ENCODE peak calls at places on chromosomes 4 and X, in five cellular contexts. E, G, I, L and W are unnamed samples. For H3K4me1, the result is how much of the 10 kb centered on the place peaks cover.

GRCh38 chr4:76250962-76251361 is 559 bp upstream of the FAM47E start:
- DNase-seq in G (no peak), I (no peak), E (no peak), L (no peak), W (no peak)

GRCh38 chrX:154046262-154046771 is 26.6 kb upstream of the IRAK1 start:
- DNase-seq in G (no peak), I (peak), E (no peak), L (peak), W (no peak)

GRCh38 chr4:70280567-70280966 is 38.2 kb downstream of the CSN3 start:
- DNase-seq in L (no peak), G (no peak), I (no peak), E (no peak), W (no peak)

GRCh38 chr4:111323496-111323895 is 700.6 kb upstream of the PITX2 start:
- DNase-seq in E (no peak), I (no peak), L (no peak), G (no peak), W (no peak)

GRCh38 chr4:75777589-75777988 is 53.2 kb downstream of the USO1 start:
- DNase-seq in E (no peak), I (no peak), G (no peak), L (no peak), W (no peak)

GRCh38 chrX:21656587-21657317 is 1.4 kb downstream of the KLHL34 start:
- DNase-seq in I (peak), L (no peak), E (no peak), G (no peak), W (no peak)

GRCh38 chrX:137033774-137034507 is at the start of gene GPR101:
- DNase-seq in G (no peak), L (no peak), I (no peak), E (no peak), W (no peak)

GRCh38 chr4:85722806-85723205 is 247.9 kb downstream of the ARHGAP24 start:
- DNase-seq in L (no peak), G (no peak), I (no peak), E (no peak), W (no peak)

GRCh38 chrX:15750611-15751159 is 12.6 kb downstream of the CA5B start:
- DNase-seq in G (no peak), L (no peak), E (no peak), I (no peak), W (no peak)

GRCh38 chrX:121987163-121987562 is 939.8 kb downstream of the GLUD2 start:
- DNase-seq in E (no peak), L (no peak), G (no peak), I (no peak), W (no peak)

GRCh38 chr4:48812866-48813265 is 18.0 kb upstream of the OCIAD1 start:
- DNase-seq in G (no peak), I (no peak), E (no peak), L (no peak), W (no peak)

GRCh38 chr4:137749466-137749865 is 217.2 kb upstream of the PCDH18 start:
- DNase-seq in L (no peak), G (no peak), E (no peak), I (no peak), W (no peak)

GRCh38 chrX:13983734-13984133 is 46.0 kb downstream of the GEMIN8 start:
- DNase-seq in L (no peak), I (no peak), G (no peak), E (no peak), W (no peak)

GRCh38 chrX:101507372-101507771 is 22.1 kb downstream of the ARMCX4 start:
- DNase-seq in L (no peak), E (no peak), I (no peak), G (no peak), W (no peak)

GRCh38 chr4:125664091-125664767 is 349.5 kb downstream of the FAT4 start:
- DNase-seq in E (no peak), L (no peak), I (no peak), G (no peak), W (no peak)

GRCh38 chr4:16667464-16667863 is 231.0 kb downstream of the LDB2 start:
- DNase-seq in I (no peak), E (no peak), G (no peak), L (no peak), W (no peak)

GRCh38 chr4:105061136-105061696 is 85.5 kb upstream of the TET2 start:
- DNase-seq in G (no peak), L (no peak), E (no peak), I (no peak), W (no peak)

GRCh38 chrX:11579856-11580595 is 85.7 kb downstream of the ARHGAP6 start:
- DNase-seq in G (no peak), L (no peak), E (no peak), I (no peak), W (no peak)

GRCh38 chr4:48271048-48271452 is 1.4 kb upstream of the TEC start:
- DNase-seq in L (no peak), E (no peak), I (no peak), G (peak), W (no peak)

GRCh38 chr4:39032218-39033085 is at the start of gene TMEM156:
- DNase-seq in G (no peak), E (no peak), L (no peak), I (no peak), W (peak)

GRCh38 chr4:48653217-48654014 is 126.7 kb downstream of the FRYL start:
- DNase-seq in E (no peak), L (peak), I (peak), G (peak), W (no peak)

GRCh38 chr4:161208564-161208963 is 955.2 kb downstream of the FSTL5 start:
- DNase-seq in E (no peak), I (no peak), G (no peak), L (no peak), W (no peak)

GRCh38 chr4:140223056-140223810 is 69.2 kb upstream of the MAML3 start:
- DNase-seq in E (no peak), L (no peak), I (no peak), G (no peak), W (no peak)

GRCh38 chr4:162485486-162485885 is 321.7 kb upstream of the FSTL5 start:
- DNase-seq in I (no peak), E (no peak), L (no peak), G (no peak), W (no peak)

GRCh38 chr4:68569466-68570121 is 6.5 kb downstream of the UGT2B17 start:
- DNase-seq in G (no peak), E (no peak), I (no peak), L (no peak), W (no peak)

GRCh38 chrX:21493226-21493850 is 119.1 kb downstream of the CNKSR2 start:
- DNase-seq in L (no peak), I (no peak), E (no peak), G (no peak), W (no peak)

GRCh38 chr4:4820264-4820663 is 39.2 kb upstream of the MSX1 start:
- DNase-seq in G (no peak), E (no peak), I (no peak), L (no peak), W (no peak)

GRCh38 chrX:46140272-46140671 is 404.9 kb downstream of the ZNF674 start:
- DNase-seq in L (no peak), I (no peak), E (no peak), G (no peak), W (no peak)

GRCh38 chr4:1511441-1512041 is 105.3 kb upstream of the NKX1-1 start:
- DNase-seq in G (no peak), E (no peak), I (peak), L (peak), W (peak)

GRCh38 chrX:150854856-150855255 is 43.6 kb downstream of the CD99L2 start:
- DNase-seq in G (peak), I (no peak), E (no peak), L (no peak), W (no peak)

GRCh38 chrX:111167334-111167733 is 71.3 kb downstream of the PAK3 start:
- DNase-seq in E (no peak), G (no peak), L (no peak), I (no peak), W (no peak)

GRCh38 chrX:135520022-135520552 is 373 bp upstream of the INTS6L start:
- DNase-seq in L (no peak), E (no peak), G (no peak), I (no peak), W (no peak)

GRCh38 chr4:1305261-1305711 is 15.6 kb downstream of the MAEA start:
- DNase-seq in L (no peak), G (no peak), I (peak), E (no peak), W (no peak)

GRCh38 chrX:38214551-38214950 is 6.1 kb downstream of the SRPX start:
- DNase-seq in L (no peak), G (no peak), I (no peak), E (no peak), W (no peak)

GRCh38 chrX:109770780-109771179 is 37.7 kb upstream of the ACSL4 start:
- DNase-seq in I (no peak), G (no peak), L (no peak), E (no peak), W (no peak)

GRCh38 chr4:63563288-63564014 is 845.8 kb downstream of the TECRL start:
- DNase-seq in E (no peak), G (no peak), L (no peak), I (no peak), W (no peak)

GRCh38 chr4:104938624-104939023 is 208.1 kb upstream of the TET2 start:
- DNase-seq in G (peak), L (no peak), I (no peak), E (no peak), W (peak)

GRCh38 chrX:13142891-13143290 is 98.5 kb upstream of the FAM9C start:
- DNase-seq in I (no peak), G (no peak), L (no peak), E (no peak), W (no peak)

GRCh38 chr4:123116412-123116811 is 194.0 kb upstream of the NUDT6 start:
- DNase-seq in L (no peak), G (no peak), E (no peak), I (no peak), W (no peak)

DNA sequence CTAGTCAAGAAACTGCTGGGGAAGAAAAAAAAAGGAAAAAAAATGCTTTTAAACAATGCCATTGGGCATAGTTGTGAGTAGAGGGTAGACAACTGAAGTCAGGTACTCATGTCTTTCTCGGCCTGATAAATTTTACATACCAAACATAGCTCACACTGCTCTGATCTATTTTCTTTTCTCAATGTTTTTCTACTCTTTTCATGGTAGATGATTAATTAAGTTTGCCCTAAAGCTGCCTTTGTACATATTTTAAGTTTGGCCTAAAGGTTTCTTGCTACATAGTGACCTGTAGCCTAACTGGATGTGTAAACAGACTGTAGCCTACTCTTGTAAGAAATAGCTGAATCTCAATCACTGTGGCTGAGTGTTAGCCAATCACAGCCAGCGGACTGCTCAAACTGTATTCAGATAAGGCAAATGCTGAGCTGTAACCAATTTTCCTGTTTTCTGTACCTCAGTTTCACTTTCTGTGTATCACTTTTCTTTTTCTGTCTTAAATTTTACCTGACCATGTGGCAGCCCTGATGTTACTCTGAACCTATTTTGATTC is 121.0 kb downstream of the PCDH10 start:
- DNase-seq in E (no peak), G (no peak), L (no peak), I (no peak), W (no peak)
- H3K4me3 ChIP-seq in E (no peak), G (no peak), L (no peak), I (no peak), W (no peak)

DNA sequence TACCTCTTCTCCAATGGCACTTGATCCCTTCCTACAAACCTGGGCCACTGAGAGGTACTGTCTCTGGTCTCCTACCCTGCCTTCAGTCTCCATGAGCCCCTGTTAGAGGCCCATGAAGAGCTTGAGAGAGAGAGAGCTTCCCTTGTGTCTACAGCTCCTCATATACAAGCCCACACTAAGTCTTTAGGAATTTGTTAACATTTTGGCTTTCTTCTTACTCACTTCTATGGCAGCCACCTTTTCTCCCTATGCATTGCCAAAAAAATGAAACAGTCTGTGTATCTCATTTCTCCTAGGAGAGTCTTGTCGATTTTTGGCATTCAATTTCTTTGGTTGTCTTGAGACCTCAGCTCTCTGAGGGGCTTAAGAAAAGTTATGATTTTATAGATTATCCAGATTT is 90.9 kb upstream of the LNX1 start:
- DNase-seq in L (no peak), I (no peak), G (no peak), E (no peak), W (no peak)
- H3K4me1 ChIP-seq in L (under half), I (under half), G (under half), E (under half), W (under half)

GRCh38 chrX:104168127-104168526 is 1.9 kb downstream of the FAM199X start:
- DNase-seq in G (no peak), I (no peak), L (no peak), E (no peak), W (no peak)
- H3K27ac ChIP-seq in G (no peak), I (no peak), L (peak), E (peak), W (peak)

DNA sequence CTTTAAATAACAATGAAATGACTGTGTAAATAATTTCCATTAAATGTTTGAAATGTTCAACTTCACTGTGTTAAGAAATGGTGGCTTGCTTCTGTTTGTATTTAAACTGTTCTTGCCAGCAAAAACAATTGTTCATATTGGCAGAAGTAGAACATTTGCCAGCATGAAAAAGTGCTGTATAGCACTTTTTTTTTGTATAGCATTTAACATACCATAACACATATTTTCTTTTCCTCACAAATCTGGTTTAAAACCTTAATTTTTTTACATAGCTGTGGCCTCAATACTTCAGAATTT is 94.1 kb downstream of the COX18 start:
- DNase-seq in E (no peak), G (no peak), L (no peak), I (no peak), W (no peak)
- H3K4me3 ChIP-seq in E (no peak), G (no peak), L (no peak), I (no peak), W (no peak)

GRCh38 chr4:8192748-8193738 is 6.0 kb upstream of the SH3TC1 start:
- DNase-seq in L (peak), E (peak), I (peak), G (peak), W (peak)
- H3K4me1 ChIP-seq in L (under half), E (under half), I (half or more), G (under half), W (under half)

GRCh38 chr4:52250124-52250523 is 199.0 kb downstream of the SPATA18 start:
- DNase-seq in L (peak), E (no peak), G (no peak), I (peak), W (no peak)

GRCh38 chr4:52246834-52247233 is 195.7 kb downstream of the SPATA18 start:
- DNase-seq in L (no peak), E (no peak), G (no peak), I (no peak), W (no peak)

GRCh38 chr4:52251864-52252263 is 200.8 kb downstream of the SPATA18 start:
- DNase-seq in G (no peak), L (no peak), E (no peak), I (no peak), W (no peak)

GRCh38 chr4:52248836-52249235 is 197.7 kb downstream of the SPATA18 start:
- DNase-seq in I (no peak), E (no peak), L (no peak), G (no peak), W (no peak)

DNA sequence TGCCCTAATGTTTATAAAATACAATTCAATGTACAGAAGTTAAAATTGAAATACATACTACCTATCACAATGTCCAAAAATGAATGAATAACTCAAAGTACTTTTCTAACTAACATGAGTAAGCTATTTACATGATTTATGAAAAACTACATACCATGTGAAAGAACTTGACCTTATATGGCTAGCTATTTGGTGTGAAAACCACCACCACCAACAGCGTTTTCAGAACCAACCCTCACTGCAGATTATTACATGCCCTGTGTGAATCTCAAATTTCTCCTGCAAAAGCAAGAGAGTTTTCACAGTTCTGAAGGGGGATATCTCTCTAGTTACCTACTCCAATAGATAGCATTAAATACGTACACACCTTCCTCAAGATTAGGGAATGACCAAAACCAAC is 198.5 kb downstream of the SPATA18 start:
- DNase-seq in G (no peak), I (no peak), L (no peak), E (no peak), W (no peak)
- H3K27ac ChIP-seq in G (no peak), I (no peak), L (no peak), E (no peak), W (no peak)

GRCh38 chrX:115234220-115234557 is 293 bp upstream of the LRCH2 start:
- DNase-seq in E (no peak), L (no peak), I (no peak), G (no peak), W (no peak)
- H3K4me3 ChIP-seq in E (peak), L (peak), I (peak), G (no peak), W (no peak)

GRCh38 chr4:6914448-6914847 is 4.8 kb downstream of the TBC1D14 start:
- DNase-seq in G (no peak), I (no peak), L (no peak), E (no peak), W (no peak)
- H3K4me1 ChIP-seq in G (under half), I (half or more), L (under half), E (half or more), W (under half)

DNA sequence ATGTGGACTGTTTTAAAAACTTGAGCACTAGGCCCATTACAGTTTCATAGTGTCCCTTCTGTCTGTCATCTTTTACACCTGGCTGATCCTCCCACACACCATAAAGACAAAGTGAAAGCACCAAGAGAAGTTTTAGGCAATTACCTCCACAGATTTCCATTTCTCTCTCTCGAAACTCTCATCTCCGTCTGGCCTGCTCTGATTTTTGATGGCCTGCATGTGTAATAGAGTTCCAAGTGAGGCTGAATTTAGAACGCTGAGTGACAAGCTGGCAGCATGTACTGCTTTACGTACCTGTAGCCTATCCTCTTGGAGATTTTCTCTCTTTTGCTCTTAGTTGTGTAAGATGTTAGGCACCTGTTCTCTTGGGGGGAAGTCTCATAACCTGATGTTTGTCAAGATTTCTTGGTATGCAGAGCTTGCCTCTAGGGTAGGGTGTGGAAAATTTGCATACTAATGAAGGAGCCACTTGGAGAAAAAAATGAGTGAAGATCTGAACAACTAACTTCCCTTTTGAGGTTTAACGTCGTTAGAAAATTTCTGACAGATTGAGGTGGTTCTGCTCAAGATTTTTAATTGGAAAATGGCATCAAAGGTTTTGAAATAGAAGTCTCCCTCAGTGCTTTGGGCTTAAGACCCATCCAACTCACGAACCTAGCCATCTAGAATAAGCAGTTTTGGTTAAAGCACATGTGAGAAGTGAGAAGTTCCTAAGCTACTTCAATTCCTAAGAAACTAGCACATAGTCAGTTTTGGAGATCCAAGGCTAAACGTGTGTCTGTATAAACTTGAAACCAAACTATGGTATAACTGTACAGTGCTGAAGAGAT is 57.6 kb upstream of the RAP1GDS1 start:
- DNase-seq in L (no peak), G (no peak), E (no peak), I (no peak), W (peak)
- H3K27ac ChIP-seq in L (no peak), G (no peak), E (no peak), I (no peak), W (no peak)

GRCh38 chr4:134126161-134126560 is 75.4 kb downstream of the PABPC4L start:
- DNase-seq in I (no peak), L (no peak), G (no peak), E (no peak), W (no peak)
- H3K4me3 ChIP-seq in I (no peak), L (no peak), G (no peak), E (no peak), W (no peak)